ENCODE peak calls at places on chromosomes 13 and 19, in ten cellular contexts. V, W, O, C, M, I, T, H, Z and A are unnamed samples.

GRCh38 chr13:51838235-51838846 is 6.6 kb downstream of the TMEM272 start:
- DNase-seq in T (no peak), Z (no peak), C (no peak), H (peak), V (peak), I (no peak), O (peak), W (peak), M (no peak), A (peak)

GRCh38 chr19:3670796-3671679 is 29.2 kb downstream of the PIP5K1C start:
- DNase-seq in I (no peak), W (peak), V (peak), Z (no peak), C (peak), O (no peak), M (no peak), T (no peak), H (peak), A (peak)

GRCh38 chr19:48393559-48394330 is at the start of gene GRIN2D:
- DNase-seq in C (no peak), M (no peak), O (no peak), V (no peak), T (no peak), W (no peak), H (no peak), I (no peak), Z (no peak), A (peak)

GRCh38 chr13:97627566-97627965 is 193.6 kb downstream of the RAP2A start:
- DNase-seq in O (peak), I (no peak), H (peak), W (no peak), C (peak), V (peak), T (no peak), Z (no peak), M (no peak), A (peak)

GRCh38 chr19:31145021-31145420 is 204.2 kb downstream of the TSHZ3 start:
- DNase-seq in V (no peak), T (no peak), M (no peak), O (no peak), W (no peak), I (no peak), H (no peak), Z (no peak), C (no peak), A (no peak)

GRCh38 chr19:29873024-29873800 is 61.4 kb downstream of the CCNE1 start:
- DNase-seq in H (no peak), C (peak), T (no peak), O (no peak), I (peak), M (peak), V (peak), Z (no peak), W (peak), A (peak)

GRCh38 chr13:59533561-59534337 is 630.0 kb downstream of the DIAPH3 start:
- DNase-seq in V (peak), O (peak), Z (no peak), I (no peak), M (no peak), C (no peak), H (no peak), W (no peak), T (no peak), A (peak)

GRCh38 chr19:5643060-5643459 is 20.2 kb downstream of the SAFB start:
- DNase-seq in I (no peak), W (no peak), T (no peak), H (no peak), O (no peak), Z (no peak), M (no peak), V (no peak), C (no peak), A (no peak)

GRCh38 chr13:26941345-26942174 is 181.0 kb upstream of the GPR12 start:
- DNase-seq in W (no peak), T (no peak), V (peak), M (no peak), I (no peak), O (peak), Z (no peak), C (no peak), H (peak), A (peak)

GRCh38 chr13:33015791-33016323 is 366 bp upstream of the KL start:
- DNase-seq in M (no peak), Z (no peak), W (no peak), T (no peak), C (no peak), O (no peak), I (no peak), H (no peak), V (no peak), A (no peak)

GRCh38 chr19:17441241-17442135 is 7.0 kb downstream of the TMEM221 start:
- DNase-seq in C (no peak), M (no peak), T (no peak), I (no peak), Z (no peak), O (peak), H (peak), V (peak), W (no peak), A (peak)

GRCh38 chr19:58227964-58228583 is 640 bp upstream of the ZNF544 start:
- DNase-seq in O (no peak), W (no peak), H (no peak), I (no peak), M (no peak), Z (peak), C (no peak), V (no peak), T (no peak), A (no peak)

GRCh38 chr19:6800991-6801396 is 28.5 kb downstream of the VAV1 start:
- DNase-seq in V (peak), Z (peak), M (no peak), H (peak), W (no peak), C (no peak), O (peak), T (no peak), I (no peak), A (peak)

GRCh38 chr13:23979361-23980159 is 82.3 kb upstream of the C1QTNF9B start:
- DNase-seq in T (peak), C (peak), M (peak), Z (no peak), I (no peak), O (peak), W (peak), V (peak), H (peak), A (peak)

GRCh38 chr19:41638624-41639023 is 11.8 kb upstream of the CEACAM4 start:
- DNase-seq in I (no peak), H (no peak), V (no peak), Z (no peak), O (no peak), W (no peak), T (no peak), C (no peak), M (no peak), A (no peak)

GRCh38 chr19:29680447-29680846 is 15.2 kb downstream of the PLEKHF1 start:
- DNase-seq in O (no peak), T (no peak), C (no peak), H (no peak), W (peak), V (no peak), Z (no peak), I (peak), M (peak), A (no peak)

GRCh38 chr19:15210323-15210774 is 9.6 kb upstream of the NOTCH3 start:
- DNase-seq in V (peak), O (no peak), W (peak), M (no peak), H (peak), C (peak), Z (no peak), T (no peak), I (no peak), A (peak)

GRCh38 chr13:98371624-98372023 is 194.6 kb upstream of the RNF113B start:
- DNase-seq in I (no peak), T (no peak), H (no peak), M (no peak), V (no peak), O (no peak), Z (no peak), W (no peak), C (no peak), A (no peak)

GRCh38 chr19:11420429-11420893 is 1.3 kb upstream of the RGL3 start:
- DNase-seq in M (no peak), Z (no peak), W (no peak), I (no peak), C (peak), H (peak), T (no peak), O (no peak), V (peak), A (peak)

GRCh38 chr19:15463865-15464371 is 426 bp downstream of the RASAL3 start:
- DNase-seq in H (no peak), I (peak), W (peak), O (no peak), V (no peak), C (no peak), Z (no peak), T (no peak), M (peak), A (no peak)

GRCh38 chr19:33621811-33622504 is at the start of gene CHST8:
- DNase-seq in W (no peak), C (no peak), O (no peak), M (no peak), H (peak), Z (peak), V (peak), I (no peak), T (no peak), A (peak)

GRCh38 chr19:17332677-17333581 is 1.7 kb downstream of the ANO8 start:
- DNase-seq in W (no peak), V (peak), I (no peak), C (no peak), H (peak), Z (peak), O (no peak), M (no peak), T (peak), A (peak)

GRCh38 chr19:1156305-1156801 is 17.7 kb downstream of the SBNO2 start:
- DNase-seq in C (no peak), W (no peak), V (no peak), T (no peak), O (no peak), H (peak), Z (no peak), M (no peak), I (no peak), A (peak)

GRCh38 chr19:17468302-17469091 is 1.8 kb upstream of the SLC27A1 start:
- DNase-seq in Z (no peak), W (peak), I (no peak), V (no peak), C (no peak), O (no peak), H (peak), M (no peak), T (peak), A (no peak)

GRCh38 chr13:34555988-34556387 is 386.1 kb upstream of the NBEA start:
- DNase-seq in O (no peak), H (no peak), Z (no peak), I (no peak), C (no peak), W (no peak), M (no peak), V (no peak), T (no peak), A (no peak)

GRCh38 chr13:111345682-111346081 is 25.2 kb downstream of the TEX29 start:
- DNase-seq in O (no peak), T (no peak), M (no peak), W (peak), H (no peak), C (no peak), Z (no peak), I (no peak), V (no peak), A (no peak)

GRCh38 chr19:15398501-15399233 is 19.1 kb upstream of the AKAP8 start:
- DNase-seq in C (no peak), W (no peak), H (no peak), Z (no peak), I (no peak), O (no peak), V (no peak), M (no peak), T (no peak), A (no peak)

GRCh38 chr19:8451885-8452284 is 7.1 kb downstream of the HNRNPM start:
- DNase-seq in Z (no peak), O (peak), V (peak), C (no peak), H (peak), M (no peak), T (no peak), W (no peak), I (no peak), A (peak)

GRCh38 chr19:55462722-55463121 is 1.3 kb upstream of the ISOC2 start:
- DNase-seq in V (no peak), Z (no peak), I (no peak), W (no peak), O (no peak), C (no peak), M (no peak), H (no peak), T (no peak), A (no peak)

GRCh38 chr19:36060430-36060829 is 5.7 kb downstream of the WDR62 start:
- DNase-seq in V (peak), I (no peak), Z (peak), W (no peak), T (no peak), H (peak), M (no peak), C (peak), O (peak), A (peak)

GRCh38 chr19:18340237-18340989 is at the start of gene PGPEP1:
- DNase-seq in O (no peak), H (peak), Z (peak), V (peak), T (peak), C (peak), M (peak), W (peak), I (peak), A (peak)

GRCh38 chr19:42411581-42412178 is 15.5 kb downstream of the LIPE start:
- DNase-seq in Z (no peak), O (no peak), H (no peak), T (no peak), C (no peak), V (no peak), I (no peak), M (no peak), W (no peak), A (no peak)

GRCh38 chr19:36246006-36246391 is 31.1 kb downstream of the ZNF146 start:
- DNase-seq in H (no peak), I (no peak), T (no peak), M (no peak), W (no peak), C (no peak), O (no peak), V (no peak), Z (no peak), A (peak)

GRCh38 chr19:5345895-5346386 is 5.3 kb upstream of the PTPRS start:
- DNase-seq in V (peak), C (no peak), M (no peak), O (no peak), H (peak), W (no peak), T (no peak), I (no peak), Z (no peak), A (peak)

GRCh38 chr19:58555369-58555885 is 522 bp upstream of the CHMP2A start:
- DNase-seq in M (no peak), T (no peak), Z (no peak), C (no peak), H (no peak), O (no peak), V (no peak), I (no peak), W (no peak), A (no peak)